ENCODE peak calls at places on chromosomes 13 and 19, in six cellular contexts. C, J, Y, M, N and A are unnamed samples.

GRCh38 chr19:13996928-13997636 is 9.0 kb downstream of the RFX1 start:
- DNase-seq in Y (no peak), M (peak; percentile 17), J (peak; percentile 18), N (peak; percentile 34), C (no peak), A (no peak)

GRCh38 chr13:80441968-80442367 is 101.0 kb upstream of the SPRY2 start:
- DNase-seq in C (no peak), Y (no peak), J (no peak), M (no peak), N (no peak), A (no peak)

GRCh38 chr19:1017115-1017905 is 3.6 kb downstream of the TMEM259 start:
- DNase-seq in C (no peak), N (no peak), M (peak; percentile 84), J (no peak), Y (no peak), A (no peak)

GRCh38 chr19:50315773-50316448 is 13.3 kb downstream of the KCNC3 start:
- DNase-seq in N (no peak), Y (no peak), C (no peak), M (no peak), J (no peak), A (peak; percentile 46)

GRCh38 chr19:55674841-55675660 is at the start of gene EPN1:
- DNase-seq in M (peak; percentile 99), Y (peak; percentile 76), C (peak; percentile 91), J (peak; percentile 98), N (peak; percentile 98), A (peak; percentile 98)

GRCh38 chr13:42880241-42880640 is 98.9 kb downstream of the FAM216B start:
- DNase-seq in J (peak; percentile 35), N (no peak), C (no peak), M (no peak), Y (no peak), A (no peak)

GRCh38 chr13:50129923-50130685 is 114.9 kb downstream of the KCNRG start:
- DNase-seq in N (peak; percentile 58), M (peak; percentile 88), C (no peak), Y (no peak), J (peak; percentile 43), A (peak; percentile 58)

GRCh38 chr13:107906131-107906530 is 309.2 kb downstream of the LIG4 start:
- DNase-seq in C (no peak), Y (no peak), N (no peak), J (no peak), M (no peak), A (no peak)

GRCh38 chr13:26270707-26271106 is 16.8 kb downstream of the CDK8 start:
- DNase-seq in C (no peak), M (no peak), Y (no peak), J (no peak), N (no peak), A (no peak)

GRCh38 chr13:47188802-47189201 is 291.9 kb upstream of the HTR2A start:
- DNase-seq in M (no peak), C (no peak), N (no peak), Y (peak; percentile 63), J (no peak), A (no peak)

GRCh38 chr19:54995561-54995960 is 29.4 kb downstream of the NLRP2 start:
- DNase-seq in N (no peak), M (no peak), Y (no peak), C (no peak), J (no peak), A (no peak)

GRCh38 chr19:23286477-23286876 is 36.3 kb upstream of the ZNF724 start:
- DNase-seq in N (no peak), J (no peak), C (no peak), M (no peak), Y (no peak), A (no peak)
- TF ChIP-seq CTCF in N (peak; percentile 16), J (peak; percentile 16), C (no peak), M (no peak), Y (peak; percentile 24), A (peak; percentile 19)

DNA sequence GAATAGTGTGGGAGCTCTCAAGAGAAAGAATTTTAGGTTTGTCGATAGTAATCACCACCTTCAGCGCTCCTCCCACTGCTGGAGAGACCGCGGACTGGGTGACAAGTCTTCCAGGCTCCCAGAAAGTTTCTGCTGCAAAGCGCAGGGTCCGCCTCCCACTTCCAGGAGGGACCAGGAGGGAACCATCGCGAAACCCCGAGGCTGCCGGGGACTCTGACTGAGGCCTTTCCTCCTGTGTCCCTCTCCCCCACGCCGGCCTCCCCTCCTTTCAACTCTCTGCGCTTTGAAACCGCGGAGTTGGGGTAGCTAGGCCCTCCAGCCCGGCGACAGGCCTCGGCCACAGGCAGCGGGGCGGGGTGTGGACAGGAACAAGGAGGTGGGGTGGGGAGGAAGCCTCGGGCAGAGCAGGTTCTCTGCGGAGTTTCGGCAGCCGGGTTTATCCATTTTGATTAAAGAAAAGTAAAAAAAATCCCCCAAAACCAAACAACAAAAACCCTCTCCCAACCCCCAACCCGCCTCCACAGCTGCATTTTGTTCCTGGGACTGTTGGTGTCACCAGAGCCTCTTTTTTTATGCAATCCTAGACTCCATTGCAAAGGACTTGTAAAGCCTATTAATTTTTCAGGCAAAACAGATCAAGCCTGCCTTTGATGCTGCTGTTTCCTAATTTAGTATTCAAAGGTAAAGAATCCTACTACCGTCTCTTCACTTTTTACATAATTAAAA is 157.2 kb downstream of the TM9SF2 start:
- DNase-seq in Y (peak; percentile 32), M (peak; percentile 86), J (peak; percentile 60), N (peak; percentile 65), C (peak; percentile 35), A (peak; percentile 64)
- TF ChIP-seq CTCF in Y (peak; percentile 59), M (no peak), J (peak; percentile 24), N (peak; percentile 35), C (no peak), A (peak; percentile 37)

GRCh38 chr19:18896421-18896841 is 473 bp upstream of the CERS1 start:
- DNase-seq in M (peak; percentile 85), C (no peak), J (no peak), N (no peak), Y (no peak), A (no peak)
- TF ChIP-seq CTCF in M (no peak), C (no peak), J (no peak), N (no peak), Y (no peak), A (no peak)

DNA sequence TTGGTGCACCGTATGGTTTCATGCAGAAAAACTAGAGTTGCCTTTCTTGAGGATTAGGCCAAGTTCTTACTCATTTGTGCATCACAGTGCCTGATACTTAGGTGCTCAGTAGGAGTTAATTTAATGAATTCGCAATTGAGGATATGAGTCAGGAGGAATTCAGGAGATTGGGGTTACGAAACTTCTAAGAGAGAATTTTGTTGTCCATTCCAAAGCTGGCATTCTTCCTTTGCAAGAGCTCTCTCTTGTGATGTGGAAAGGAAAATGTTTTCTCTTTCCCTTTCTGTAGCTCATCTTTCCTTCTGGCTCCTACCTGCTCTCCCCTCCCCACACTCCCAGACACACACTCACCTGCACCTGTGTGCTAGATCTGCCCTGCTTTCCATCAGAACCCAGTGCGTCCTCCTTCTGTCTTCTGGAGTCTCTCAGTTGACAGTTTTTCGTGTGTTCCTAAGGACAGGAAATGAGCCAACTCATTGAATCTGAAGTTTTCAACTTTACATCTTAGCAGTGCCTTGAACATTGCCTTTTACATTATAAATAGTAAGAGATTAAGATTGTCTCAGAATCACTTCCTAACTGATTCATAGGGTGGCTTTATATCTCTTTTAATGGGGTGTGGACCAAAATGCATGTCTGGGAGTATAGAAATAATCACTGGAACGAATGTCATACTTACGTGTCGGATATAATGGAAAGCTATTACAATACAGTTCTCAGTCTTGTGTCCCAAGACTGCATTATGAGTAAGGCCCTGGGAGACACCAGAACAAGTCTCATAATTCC is 19.7 kb upstream of the ERCC5 start:
- DNase-seq in J (no peak), C (no peak), N (no peak), Y (peak; percentile 83), M (no peak), A (no peak)
- TF ChIP-seq CTCF in J (no peak), C (no peak), N (no peak), Y (no peak), M (no peak), A (no peak)

GRCh38 chr13:53200498-53201453 is 172.2 kb downstream of the OLFM4 start:
- DNase-seq in M (peak; percentile 86), Y (no peak), N (peak; percentile 61), J (peak; percentile 29), C (no peak), A (peak; percentile 94)
- TF ChIP-seq CTCF in M (peak; percentile 42), Y (no peak), N (peak; percentile 40), J (peak; percentile 59), C (no peak), A (peak; percentile 81)

GRCh38 chr13:78719367-78719766 is 60.4 kb upstream of the OBI1 start:
- DNase-seq in M (no peak), Y (no peak), J (no peak), C (no peak), N (no peak), A (no peak)
- TF ChIP-seq CTCF in M (no peak), Y (no peak), J (no peak), C (no peak), N (no peak), A (no peak)